ENCODE peak calls at places on chromosomes 1 and 21, in nine cellular contexts. One of them, this sample, is unnamed.

GRCh38 chr1:225350872-225351271 is 77.0 kb downstream of the LBR start:
- DNase-seq in astrocyte: no peak
- DNase-seq in MM.1S: no peak
- DNase-seq in fibroblast of lung: no peak
- DNase-seq in neural progenitor cell: no peak
- DNase-seq in colonic mucosa: no peak
- DNase-seq in pancreas: no peak
- DNase-seq in heart left ventricle: no peak
- DNase-seq in uterus: no peak
- DNase-seq in this sample: no peak

GRCh38 chr1:206586501-206587445 is 25.5 kb downstream of the EIF2D start:
- DNase-seq in colonic mucosa: no peak
- DNase-seq in uterus: no peak
- DNase-seq in fibroblast of lung: no peak
- DNase-seq in MM.1S: no peak
- DNase-seq in astrocyte: no peak
- DNase-seq in heart left ventricle: no peak
- DNase-seq in neural progenitor cell: no peak
- DNase-seq in pancreas: no peak
- DNase-seq in this sample: no peak

GRCh38 chr1:178382372-178382771 is 114.4 kb downstream of the CLEC20A start:
- DNase-seq in uterus: no peak
- DNase-seq in astrocyte: no peak
- DNase-seq in colonic mucosa: no peak
- DNase-seq in heart left ventricle: no peak
- DNase-seq in MM.1S: no peak
- DNase-seq in fibroblast of lung: no peak
- DNase-seq in pancreas: no peak
- DNase-seq in neural progenitor cell: no peak
- DNase-seq in this sample: no peak

GRCh38 chr1:154353460-154353904 is 28.2 kb downstream of the ATP8B2 start:
- DNase-seq in colonic mucosa: peak; percentile 72
- DNase-seq in astrocyte: peak; percentile 17
- DNase-seq in neural progenitor cell: peak; percentile 21
- DNase-seq in pancreas: peak; percentile 61
- DNase-seq in MM.1S: peak; percentile 76
- DNase-seq in heart left ventricle: no peak
- DNase-seq in uterus: no peak
- DNase-seq in fibroblast of lung: peak; percentile 42
- DNase-seq in this sample: peak; percentile 29

GRCh38 chr1:16122916-16123315 is 33.0 kb downstream of the EPHA2 start:
- DNase-seq in colonic mucosa: no peak
- DNase-seq in heart left ventricle: peak; percentile 11
- DNase-seq in neural progenitor cell: no peak
- DNase-seq in uterus: peak; percentile 72
- DNase-seq in MM.1S: no peak
- DNase-seq in fibroblast of lung: peak; percentile 97
- DNase-seq in pancreas: no peak
- DNase-seq in astrocyte: peak; percentile 96
- DNase-seq in this sample: no peak

GRCh38 chr1:22772054-22772453 is 61.4 kb downstream of the EPHB2 start:
- DNase-seq in uterus: no peak
- DNase-seq in astrocyte: no peak
- DNase-seq in heart left ventricle: no peak
- DNase-seq in neural progenitor cell: no peak
- DNase-seq in fibroblast of lung: peak; percentile 51
- DNase-seq in MM.1S: no peak
- DNase-seq in pancreas: no peak
- DNase-seq in colonic mucosa: no peak
- DNase-seq in this sample: no peak

GRCh38 chr21:18041012-18041411 is 203.6 kb upstream of the CHODL start:
- DNase-seq in colonic mucosa: no peak
- DNase-seq in fibroblast of lung: no peak
- DNase-seq in uterus: no peak
- DNase-seq in astrocyte: no peak
- DNase-seq in neural progenitor cell: peak; percentile 73
- DNase-seq in pancreas: no peak
- DNase-seq in MM.1S: peak; percentile 76
- DNase-seq in heart left ventricle: no peak
- DNase-seq in this sample: no peak

GRCh38 chr1:204261746-204262505 is 48.1 kb upstream of the GOLT1A start:
- DNase-seq in MM.1S: no peak
- DNase-seq in pancreas: no peak
- DNase-seq in astrocyte: peak; percentile 72
- DNase-seq in colonic mucosa: no peak
- DNase-seq in heart left ventricle: no peak
- DNase-seq in uterus: no peak
- DNase-seq in neural progenitor cell: no peak
- DNase-seq in fibroblast of lung: peak; percentile 77
- DNase-seq in this sample: no peak

GRCh38 chr1:27149084-27149483 is 5.8 kb downstream of the SLC9A1 start:
- DNase-seq in colonic mucosa: no peak
- DNase-seq in MM.1S: no peak
- DNase-seq in fibroblast of lung: no peak
- DNase-seq in neural progenitor cell: no peak
- DNase-seq in uterus: no peak
- DNase-seq in pancreas: no peak
- DNase-seq in astrocyte: no peak
- DNase-seq in heart left ventricle: no peak
- DNase-seq in this sample: no peak

GRCh38 chr21:34952701-34953100 is 96.4 kb downstream of the RUNX1 start:
- DNase-seq in pancreas: no peak
- DNase-seq in MM.1S: no peak
- DNase-seq in astrocyte: peak; percentile 39
- DNase-seq in neural progenitor cell: no peak
- DNase-seq in colonic mucosa: no peak
- DNase-seq in fibroblast of lung: peak; percentile 59
- DNase-seq in uterus: no peak
- DNase-seq in heart left ventricle: no peak
- DNase-seq in this sample: peak; percentile 19

GRCh38 chr1:30232288-30232899 is 491.0 kb downstream of the MATN1 start:
- DNase-seq in colonic mucosa: peak; percentile 23
- DNase-seq in astrocyte: no peak
- DNase-seq in pancreas: no peak
- DNase-seq in neural progenitor cell: peak; percentile 35
- DNase-seq in MM.1S: peak; percentile 27
- DNase-seq in fibroblast of lung: no peak
- DNase-seq in heart left ventricle: no peak
- DNase-seq in uterus: no peak
- DNase-seq in this sample: peak; percentile 44
- TF ChIP-seq CTCF in colonic mucosa: peak; percentile 66
- TF ChIP-seq CTCF in astrocyte: peak; percentile 13
- TF ChIP-seq CTCF in pancreas: peak; percentile 30
- TF ChIP-seq CTCF in neural progenitor cell: peak; percentile 80
- TF ChIP-seq CTCF in MM.1S: peak; percentile 80
- TF ChIP-seq CTCF in fibroblast of lung: no peak
- TF ChIP-seq CTCF in heart left ventricle: peak; percentile 38
- TF ChIP-seq CTCF in uterus: no peak
- TF ChIP-seq CTCF in this sample: peak; percentile 72

GRCh38 chr21:43728467-43729390 is 9.8 kb downstream of the PDXK start:
- DNase-seq in heart left ventricle: peak; percentile 97
- DNase-seq in MM.1S: no peak
- DNase-seq in uterus: peak; percentile 99
- DNase-seq in colonic mucosa: peak; percentile 85
- DNase-seq in neural progenitor cell: peak; percentile 87
- DNase-seq in astrocyte: peak; percentile 98
- DNase-seq in pancreas: peak; percentile 84
- DNase-seq in fibroblast of lung: peak; percentile 99
- DNase-seq in this sample: peak; percentile 77
- TF ChIP-seq CTCF in heart left ventricle: peak; percentile 48
- TF ChIP-seq CTCF in MM.1S: no peak
- TF ChIP-seq CTCF in uterus: peak; percentile 56
- TF ChIP-seq CTCF in colonic mucosa: no peak
- TF ChIP-seq CTCF in neural progenitor cell: peak; percentile 56
- TF ChIP-seq CTCF in astrocyte: no peak
- TF ChIP-seq CTCF in pancreas: no peak
- TF ChIP-seq CTCF in fibroblast of lung: no peak
- TF ChIP-seq CTCF in this sample: no peak

GRCh38 chr1:43421976-43422750 is 31.6 kb downstream of the HYI start:
- DNase-seq in MM.1S: no peak
- DNase-seq in uterus: no peak
- DNase-seq in astrocyte: no peak
- DNase-seq in fibroblast of lung: no peak
- DNase-seq in neural progenitor cell: no peak
- DNase-seq in pancreas: no peak
- DNase-seq in heart left ventricle: no peak
- DNase-seq in colonic mucosa: no peak
- DNase-seq in this sample: no peak
- TF ChIP-seq CTCF in MM.1S: no peak
- TF ChIP-seq CTCF in uterus: no peak
- TF ChIP-seq CTCF in astrocyte: no peak
- TF ChIP-seq CTCF in fibroblast of lung: no peak
- TF ChIP-seq CTCF in neural progenitor cell: no peak
- TF ChIP-seq CTCF in pancreas: no peak
- TF ChIP-seq CTCF in heart left ventricle: no peak
- TF ChIP-seq CTCF in colonic mucosa: no peak
- TF ChIP-seq CTCF in this sample: no peak

DNA sequence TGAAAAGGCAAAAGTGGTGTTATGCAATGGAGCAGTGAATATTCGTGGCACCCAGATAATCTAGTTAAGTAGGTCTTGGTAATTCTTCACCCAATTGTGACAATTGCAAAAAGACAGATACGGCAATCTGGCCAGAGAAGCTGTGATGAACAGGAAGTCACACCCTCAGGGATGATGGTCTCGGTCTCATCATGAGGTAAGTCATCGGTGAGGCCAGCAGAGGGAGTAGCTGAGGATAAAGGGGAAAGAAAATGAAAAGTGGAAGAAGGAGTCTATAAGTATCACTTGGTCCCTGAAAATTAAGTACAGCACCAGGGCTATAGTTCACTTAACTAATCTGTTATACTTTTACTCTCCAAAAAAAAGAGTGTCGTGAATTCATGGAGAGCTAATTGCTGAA is 258.8 kb upstream of the NCAM2 start:
- DNase-seq in MM.1S: peak; percentile 13
- DNase-seq in colonic mucosa: no peak
- DNase-seq in fibroblast of lung: no peak
- DNase-seq in heart left ventricle: no peak
- DNase-seq in pancreas: no peak
- DNase-seq in uterus: no peak
- DNase-seq in astrocyte: no peak
- DNase-seq in neural progenitor cell: peak; percentile 7
- DNase-seq in this sample: no peak
- TF ChIP-seq CTCF in MM.1S: peak; percentile 30
- TF ChIP-seq CTCF in colonic mucosa: no peak
- TF ChIP-seq CTCF in fibroblast of lung: no peak
- TF ChIP-seq CTCF in heart left ventricle: no peak
- TF ChIP-seq CTCF in pancreas: no peak
- TF ChIP-seq CTCF in uterus: no peak
- TF ChIP-seq CTCF in astrocyte: no peak
- TF ChIP-seq CTCF in neural progenitor cell: peak; percentile 42
- TF ChIP-seq CTCF in this sample: no peak

GRCh38 chr1:10353282-10353681 is 45.6 kb upstream of the PGD start:
- DNase-seq in colonic mucosa: no peak
- DNase-seq in MM.1S: no peak
- DNase-seq in heart left ventricle: no peak
- DNase-seq in astrocyte: no peak
- DNase-seq in pancreas: no peak
- DNase-seq in uterus: no peak
- DNase-seq in neural progenitor cell: peak; percentile 80
- DNase-seq in fibroblast of lung: no peak
- DNase-seq in this sample: no peak

GRCh38 chr1:10353693-10354092 is 45.2 kb upstream of the PGD start:
- DNase-seq in colonic mucosa: no peak
- DNase-seq in pancreas: no peak
- DNase-seq in uterus: no peak
- DNase-seq in MM.1S: no peak
- DNase-seq in neural progenitor cell: no peak
- DNase-seq in heart left ventricle: no peak
- DNase-seq in fibroblast of lung: no peak
- DNase-seq in astrocyte: no peak
- DNase-seq in this sample: no peak
- TF ChIP-seq CTCF in colonic mucosa: no peak
- TF ChIP-seq CTCF in pancreas: no peak
- TF ChIP-seq CTCF in uterus: no peak
- TF ChIP-seq CTCF in MM.1S: no peak
- TF ChIP-seq CTCF in neural progenitor cell: no peak
- TF ChIP-seq CTCF in heart left ventricle: no peak
- TF ChIP-seq CTCF in fibroblast of lung: no peak
- TF ChIP-seq CTCF in astrocyte: no peak
- TF ChIP-seq CTCF in this sample: no peak

GRCh38 chr1:51072651-51073050 is 29.4 kb upstream of the C1orf185 start:
- DNase-seq in pancreas: no peak
- DNase-seq in colonic mucosa: no peak
- DNase-seq in neural progenitor cell: no peak
- DNase-seq in fibroblast of lung: no peak
- DNase-seq in MM.1S: no peak
- DNase-seq in astrocyte: no peak
- DNase-seq in heart left ventricle: no peak
- DNase-seq in uterus: no peak
- DNase-seq in this sample: no peak

GRCh38 chr1:51071291-51071690 is 30.7 kb upstream of the C1orf185 start:
- DNase-seq in colonic mucosa: no peak
- DNase-seq in neural progenitor cell: no peak
- DNase-seq in uterus: no peak
- DNase-seq in fibroblast of lung: no peak
- DNase-seq in MM.1S: no peak
- DNase-seq in heart left ventricle: no peak
- DNase-seq in pancreas: no peak
- DNase-seq in astrocyte: no peak
- DNase-seq in this sample: no peak

GRCh38 chr1:51070640-51071039 is 31.4 kb upstream of the C1orf185 start:
- DNase-seq in astrocyte: peak; percentile 73
- DNase-seq in uterus: no peak
- DNase-seq in MM.1S: no peak
- DNase-seq in fibroblast of lung: peak; percentile 77
- DNase-seq in neural progenitor cell: no peak
- DNase-seq in pancreas: no peak
- DNase-seq in colonic mucosa: no peak
- DNase-seq in heart left ventricle: no peak
- DNase-seq in this sample: no peak

GRCh38 chr1:51072040-51072439 is 30.0 kb upstream of the C1orf185 start:
- DNase-seq in uterus: no peak
- DNase-seq in pancreas: no peak
- DNase-seq in heart left ventricle: no peak
- DNase-seq in colonic mucosa: peak; percentile 46
- DNase-seq in astrocyte: no peak
- DNase-seq in fibroblast of lung: no peak
- DNase-seq in MM.1S: no peak
- DNase-seq in neural progenitor cell: no peak
- DNase-seq in this sample: no peak

DNA sequence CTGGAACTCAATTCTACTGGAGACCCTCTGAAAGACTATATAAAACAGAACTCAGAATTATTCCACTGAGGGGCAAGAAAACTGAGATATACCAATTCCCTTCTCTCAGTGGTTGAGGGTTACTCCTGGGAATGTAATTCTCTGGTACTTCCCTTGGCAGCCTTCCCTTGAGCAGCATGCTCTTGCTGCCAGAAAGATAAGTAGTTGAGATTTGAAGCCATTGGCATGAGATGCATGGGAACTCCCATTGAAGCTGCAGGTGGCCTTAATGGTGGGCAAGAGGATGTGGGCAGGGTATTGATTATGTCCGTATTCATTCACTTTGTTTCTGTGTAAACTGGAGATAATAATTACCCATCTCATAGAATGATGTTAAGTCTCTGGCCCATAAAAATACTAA is 28.6 kb upstream of the C1orf185 start:
- DNase-seq in colonic mucosa: no peak
- DNase-seq in MM.1S: no peak
- DNase-seq in neural progenitor cell: no peak
- DNase-seq in heart left ventricle: no peak
- DNase-seq in astrocyte: no peak
- DNase-seq in uterus: no peak
- DNase-seq in pancreas: peak; percentile 63
- DNase-seq in fibroblast of lung: peak; percentile 24
- DNase-seq in this sample: no peak
- TF ChIP-seq CTCF in colonic mucosa: no peak
- TF ChIP-seq CTCF in MM.1S: no peak
- TF ChIP-seq CTCF in neural progenitor cell: no peak
- TF ChIP-seq CTCF in heart left ventricle: no peak
- TF ChIP-seq CTCF in astrocyte: no peak
- TF ChIP-seq CTCF in uterus: no peak
- TF ChIP-seq CTCF in pancreas: no peak
- TF ChIP-seq CTCF in fibroblast of lung: no peak
- TF ChIP-seq CTCF in this sample: no peak